ENCODE peak calls at places on chromosomes 7 and 10, in nine cellular contexts. N is fibroblast of lung, V is osteoblast, I is right lobe of liver, U is fibroblast of pulmonary artery, A is lower leg skin, P is heart left ventricle, J is tibial artery, M is GM23338. O is an unnamed sample.

GRCh38 chr10:35641430-35642015 is 573 bp downstream of the FZD8 start:
- DNase-seq in N (peak; percentile 30), V (peak; percentile 96), I (no peak), U (peak; percentile 47), A (no peak), P (no peak), J (no peak), M (peak; percentile 54), O (peak; percentile 36)

GRCh38 chr10:69407621-69408301 is 9.0 kb downstream of the TACR2 start:
- DNase-seq in N (no peak), V (no peak), I (peak; percentile 55), U (no peak), A (no peak), P (no peak), J (no peak), M (peak; percentile 58), O (peak; percentile 49)

GRCh38 chr10:16887565-16887964 is 70.3 kb upstream of the RSU1 start:
- DNase-seq in N (peak; percentile 85), V (no peak), I (no peak), U (peak; percentile 89), A (no peak), P (no peak), J (no peak), M (no peak), O (no peak)

GRCh38 chr10:16242446-16242845 is 194.4 kb upstream of the PTER start:
- DNase-seq in N (no peak), V (no peak), I (no peak), U (no peak), A (no peak), P (no peak), J (no peak), M (no peak), O (no peak)

GRCh38 chr10:118452098-118452497 is 110.0 kb upstream of the FAM204A start:
- DNase-seq in N (no peak), V (no peak), I (no peak), U (no peak), A (no peak), P (no peak), J (no peak), M (no peak), O (no peak)

GRCh38 chr7:26291699-26292538 is at the start of gene SNX10:
- DNase-seq in N (no peak), V (peak; percentile 80), I (peak; percentile 84), U (no peak), A (no peak), P (peak; percentile 36), J (peak; percentile 27), M (peak; percentile 85), O (peak; percentile 89)

GRCh38 chr10:46224414-46224682 is 62.4 kb upstream of the ANTXRL start:
- DNase-seq in N (no peak), V (no peak), I (no peak), U (no peak), A (no peak), P (no peak), J (no peak), M (no peak), O (no peak)

GRCh38 chr10:4246881-4247358 is 461.9 kb upstream of the KLF6 start:
- DNase-seq in N (peak; percentile 92), V (peak; percentile 88), I (no peak), U (peak; percentile 90), A (no peak), P (no peak), J (no peak), M (no peak), O (no peak)

GRCh38 chr10:133335238-133336122 is 1.2 kb downstream of the CALY start:
- DNase-seq in N (peak; percentile 69), V (peak; percentile 95), I (no peak), U (peak; percentile 74), A (no peak), P (peak; percentile 63), J (no peak), M (peak; percentile 81), O (peak; percentile 64)

GRCh38 chr10:124250506-124250905 is 157.1 kb upstream of the CHST15 start:
- DNase-seq in N (no peak), V (peak; percentile 3), I (no peak), U (no peak), A (no peak), P (no peak), J (no peak), M (no peak), O (no peak)

GRCh38 chr10:102235598-102235920 is 5.8 kb downstream of the PITX3 start:
- DNase-seq in N (no peak), V (peak; percentile 89), I (no peak), U (no peak), A (no peak), P (no peak), J (no peak), M (no peak), O (no peak)

GRCh38 chr10:124999433-125000365 is 57.8 kb downstream of the ZRANB1 start:
- DNase-seq in N (peak; percentile 95), V (peak; percentile 99), I (peak; percentile 40), U (peak; percentile 85), A (no peak), P (peak; percentile 62), J (peak; percentile 80), M (no peak), O (no peak)

GRCh38 chr10:98172073-98172472 is 37.6 kb downstream of the R3HCC1L start:
- DNase-seq in N (peak; percentile 19), V (peak; percentile 34), I (no peak), U (peak; percentile 35), A (no peak), P (no peak), J (peak; percentile 48), M (no peak), O (no peak)

GRCh38 chr10:119268871-119269506 is 61.6 kb downstream of the GRK5 start:
- DNase-seq in N (no peak), V (no peak), I (no peak), U (peak; percentile 56), A (no peak), P (peak; percentile 25), J (no peak), M (no peak), O (peak; percentile 89)

GRCh38 chr10:72525277-72525676 is 100.6 kb downstream of the MICU1 start:
- DNase-seq in N (no peak), V (peak; percentile 62), I (no peak), U (peak; percentile 26), A (no peak), P (no peak), J (no peak), M (no peak), O (no peak)

GRCh38 chr10:21907436-21907835 is 96.1 kb downstream of the DNAJC1 start:
- DNase-seq in N (no peak), V (no peak), I (no peak), U (no peak), A (no peak), P (no peak), J (no peak), M (no peak), O (no peak)

GRCh38 chr10:17226891-17227303 is 1.1 kb upstream of the VIM start:
- DNase-seq in N (no peak), V (no peak), I (no peak), U (no peak), A (peak; percentile 19), P (no peak), J (no peak), M (peak; percentile 39), O (no peak)

GRCh38 chr10:62585211-62585758 is 211.1 kb downstream of the ZNF365 start:
- DNase-seq in N (no peak), V (no peak), I (no peak), U (peak; percentile 23), A (no peak), P (no peak), J (no peak), M (no peak), O (no peak)

DNA sequence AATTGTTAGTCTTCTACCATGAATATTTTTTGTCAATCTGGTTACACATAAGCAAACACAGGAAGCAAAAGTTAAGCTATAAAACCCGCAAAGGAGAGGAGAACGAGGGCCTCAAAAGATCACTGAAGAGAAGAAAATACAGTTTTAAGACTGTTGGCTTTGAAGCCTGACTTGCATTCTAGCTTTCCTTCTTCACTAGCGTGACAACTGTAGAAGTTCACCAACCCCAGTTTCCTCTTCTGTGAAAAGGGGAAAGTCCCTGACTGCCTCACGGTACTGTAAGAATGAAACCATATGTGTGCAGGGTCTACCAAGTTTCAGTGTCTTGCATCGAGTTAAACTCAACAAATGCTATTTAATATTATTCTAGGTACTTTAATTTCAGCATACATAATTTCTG is 7.5 kb upstream of the LRRN3 start:
- DNase-seq in N (no peak), V (peak; percentile 71), I (no peak), U (peak; percentile 53), A (no peak), P (no peak), J (no peak), M (no peak), O (peak; percentile 92)
- H3K4me3 ChIP-seq in N (no peak overlapping the region), V (no peak overlapping the region), I (no peak overlapping the region), U (no peak overlapping the region), A (no peak overlapping the region), P (no peak overlapping the region), J (no peak overlapping the region), M (no peak overlapping the region), O (no peak overlapping the region)

DNA sequence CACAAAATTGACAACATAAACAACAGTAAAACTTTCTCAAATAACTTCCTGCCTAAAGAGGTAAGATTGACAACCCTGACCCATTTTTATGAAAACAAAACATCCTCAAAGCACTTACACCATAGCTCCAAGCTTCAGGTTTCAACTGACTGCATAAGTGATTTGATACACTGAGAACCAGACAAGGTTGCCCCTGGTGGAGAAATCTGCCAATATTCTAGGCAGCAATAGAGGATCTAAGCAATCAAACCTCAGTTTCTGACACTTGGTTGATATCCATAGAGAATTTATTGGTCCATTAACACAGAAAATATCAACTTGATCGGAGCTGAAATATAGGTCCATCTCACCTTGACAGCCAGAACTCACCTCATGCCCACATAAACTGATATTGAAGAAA is 147.8 kb downstream of the ELAPOR2 start:
- DNase-seq in N (no peak), V (no peak), I (no peak), U (no peak), A (no peak), P (no peak), J (no peak), M (peak; percentile 45), O (peak; percentile 9)
- TF ChIP-seq CTCF in N (no peak), V (peak; percentile 8), I (no peak), U (no peak), A (no peak), P (no peak), J (no peak), M (peak; percentile 46), O (peak; percentile 13)

DNA sequence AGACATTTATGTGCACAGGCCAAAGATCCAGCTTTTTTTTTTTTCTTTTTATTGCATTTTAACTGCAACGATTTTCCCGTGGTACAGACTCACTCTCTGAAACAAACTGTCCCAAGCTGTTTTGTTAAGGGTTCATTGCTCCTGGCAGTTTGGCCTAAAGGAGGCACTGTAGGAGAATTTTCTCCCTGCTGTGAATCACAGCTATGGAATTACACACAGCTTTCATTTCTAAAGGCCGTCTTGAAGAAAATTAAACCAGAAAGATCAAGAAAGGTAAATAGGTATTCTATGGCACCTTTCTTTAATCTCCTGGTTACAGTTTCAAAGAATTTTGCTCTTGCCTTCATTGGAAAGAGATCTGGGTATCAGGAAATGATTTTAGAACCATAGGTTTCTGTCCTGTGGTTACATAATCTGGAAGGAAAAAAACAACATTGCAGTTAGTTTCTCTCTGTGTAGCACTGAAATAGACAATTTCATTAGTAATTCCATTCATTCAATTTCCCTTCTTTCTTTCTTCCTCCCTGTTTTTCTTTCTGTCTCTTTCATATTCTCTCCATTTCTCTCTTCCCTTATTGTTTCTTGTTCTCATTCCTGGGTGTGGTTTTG is 51.2 kb downstream of the PDK4 start:
- DNase-seq in N (peak; percentile 86), V (peak; percentile 89), I (no peak), U (peak; percentile 85), A (peak; percentile 68), P (peak; percentile 32), J (peak; percentile 62), M (peak; percentile 62), O (no peak)
- H3K4me3 ChIP-seq in N (peak overlapping the region; percentile 65), V (peak overlapping the region; percentile 72), I (peak overlapping the region; percentile 37), U (peak overlapping the region; percentile 39), A (no peak overlapping the region), P (peak overlapping the region; percentile 47), J (peak overlapping the region; percentile 43), M (no peak overlapping the region), O (no peak overlapping the region)

GRCh38 chr7:31114593-31115343 is 62.7 kb downstream of the ADCYAP1R1 start:
- DNase-seq in N (peak; percentile 53), V (no peak), I (no peak), U (peak; percentile 62), A (no peak), P (no peak), J (no peak), M (peak; percentile 52), O (peak; percentile 36)
- TF ChIP-seq CTCF in N (no peak), V (no peak), I (no peak), U (no peak), A (no peak), P (no peak), J (no peak), M (no peak), O (no peak)

O was measured in GM12865.